ENCODE peak calls at places on chromosome 6, in nine cellular contexts. L, A, I, F, E, Q, W, G and Z are unnamed samples.

GRCh38 chr6:145723646-145724045 is 11.7 kb downstream of the EPM2A start:
- DNase-seq in L (no peak), A (no peak), I (no peak), F (no peak), E (no peak), Q (no peak), W (no peak), G (no peak), Z (no peak)

GRCh38 chr6:105045546-105045945 is 88.6 kb downstream of the LIN28B start:
- DNase-seq in L (no peak), A (no peak), I (no peak), F (no peak), E (no peak), Q (no peak), W (no peak), G (no peak), Z (no peak)

GRCh38 chr6:16060039-16060438 is 68.8 kb upstream of the MYLIP start:
- DNase-seq in L (no peak), A (no peak), I (no peak), F (no peak), E (no peak), Q (no peak), W (no peak), G (no peak), Z (no peak)

GRCh38 chr6:116983375-116983774 is 106.3 kb downstream of the RFX6 start:
- DNase-seq in L (no peak), A (no peak), I (no peak), F (no peak), E (no peak), Q (no peak), W (no peak), G (no peak), Z (no peak)

GRCh38 chr6:14743465-14744211 is 502.2 kb upstream of the JARID2 start:
- DNase-seq in L (no peak), A (no peak), I (no peak), F (peak), E (no peak), Q (no peak), W (no peak), G (peak), Z (peak)

GRCh38 chr6:12033770-12034169 is 21.7 kb downstream of the HIVEP1 start:
- DNase-seq in L (no peak), A (no peak), I (no peak), F (no peak), E (no peak), Q (no peak), W (no peak), G (no peak), Z (no peak)

GRCh38 chr6:142372348-142372747 is 70.5 kb downstream of the ADGRG6 start:
- DNase-seq in L (no peak), A (no peak), I (no peak), F (no peak), E (no peak), Q (no peak), W (no peak), G (no peak), Z (no peak)

GRCh38 chr6:44045672-44046015 is 81.6 kb downstream of the MRPL14 start:
- DNase-seq in L (no peak), A (no peak), I (no peak), F (no peak), E (no peak), Q (no peak), W (no peak), G (no peak), Z (no peak)

GRCh38 chr6:4883298-4883697 is 107.1 kb downstream of the CDYL start:
- DNase-seq in L (no peak), A (no peak), I (no peak), F (no peak), E (no peak), Q (no peak), W (no peak), G (no peak), Z (no peak)

GRCh38 chr6:22956029-22956715 is 386.8 kb downstream of the HDGFL1 start:
- DNase-seq in L (no peak), A (no peak), I (no peak), F (no peak), E (no peak), Q (no peak), W (peak), G (no peak), Z (no peak)

GRCh38 chr6:101086473-101086872 is 205.3 kb upstream of the ASCC3 start:
- DNase-seq in L (no peak), A (no peak), I (no peak), F (no peak), E (no peak), Q (peak), W (no peak), G (no peak), Z (no peak)

GRCh38 chr6:168052291-168052891 is 26.6 kb downstream of the FRMD1 start:
- DNase-seq in L (no peak), A (no peak), I (no peak), F (no peak), E (no peak), Q (no peak), W (no peak), G (no peak), Z (no peak)

GRCh38 chr6:109687271-109687721 is 3.7 kb downstream of the AK9 start:
- DNase-seq in L (no peak), A (no peak), I (no peak), F (no peak), E (no peak), Q (no peak), W (no peak), G (peak), Z (no peak)

GRCh38 chr6:63516186-63516944 is 55.9 kb upstream of the LOC128125822 start:
- DNase-seq in L (no peak), A (no peak), I (no peak), F (no peak), E (no peak), Q (no peak), W (no peak), G (no peak), Z (no peak)

GRCh38 chr6:115216835-115217234 is 843.9 kb downstream of the FRK start:
- DNase-seq in L (no peak), A (no peak), I (no peak), F (no peak), E (no peak), Q (no peak), W (no peak), G (no peak), Z (no peak)